ENCODE peak calls at places on chromosome 4, in four cellular contexts. L is heart right ventricle, O is astrocyte, Y is tibial artery. T is an unnamed sample.

GRCh38 chr4:176492648-176493302 is 173.0 kb downstream of the SPCS3 start:
- DNase-seq in Y (no peak), L (no peak), O (peak; percentile 30), T (no peak)

GRCh38 chr4:184477201-184477999 is 3.0 kb upstream of the IRF2 start:
- DNase-seq in O (no peak), L (no peak), Y (no peak), T (no peak)

GRCh38 chr4:165010991-165011390 is 20.8 kb upstream of the TRIM60 start:
- DNase-seq in Y (no peak), L (no peak), O (no peak), T (no peak)

GRCh38 chr4:35163189-35163588 is 1081.1 kb downstream of the ARAP2 start:
- DNase-seq in L (no peak), Y (no peak), O (no peak), T (no peak)

GRCh38 chr4:629636-629915 is 4.2 kb downstream of the PDE6B start:
- DNase-seq in Y (no peak), O (no peak), L (no peak), T (no peak)

GRCh38 chr4:113020966-113021365 is 28.5 kb upstream of the ANK2 start:
- DNase-seq in O (peak; percentile 19), Y (no peak), L (no peak), T (no peak)

GRCh38 chr4:100742045-100742444 is 224.2 kb upstream of the EMCN start:
- DNase-seq in Y (no peak), L (peak; percentile 9), O (peak; percentile 50), T (no peak)

GRCh38 chr4:121034010-121034409 is 38.3 kb downstream of the NDNF start:
- DNase-seq in L (no peak), Y (no peak), O (peak; percentile 47), T (no peak)

GRCh38 chr4:74244049-74244448 is 64.2 kb upstream of the EPGN start:
- DNase-seq in L (no peak), O (no peak), Y (no peak), T (no peak)

GRCh38 chr4:173591760-173592159 is 61.7 kb upstream of the HAND2 start:
- DNase-seq in L (no peak), Y (no peak), O (no peak), T (no peak)

GRCh38 chr4:74503580-74503979 is 58.6 kb downstream of the AREG start:
- DNase-seq in O (peak; percentile 75), Y (no peak), L (no peak), T (no peak)

GRCh38 chr4:129358571-129358970 is 262.6 kb downstream of the C4orf33 start:
- DNase-seq in L (no peak), O (peak; percentile 75), Y (no peak), T (no peak)

GRCh38 chr4:185895351-185895750 is 83.4 kb upstream of the SORBS2 start:
- DNase-seq in O (no peak), Y (no peak), L (no peak), T (no peak)

GRCh38 chr4:40916880-40917279 is 167.1 kb downstream of the NSUN7 start:
- DNase-seq in Y (peak; percentile 79), O (no peak), L (peak; percentile 43), T (no peak)

GRCh38 chr4:14835288-14835687 is 167.0 kb upstream of the CPEB2 start:
- DNase-seq in Y (no peak), O (no peak), L (no peak), T (no peak)

GRCh38 chr4:36039031-36039430 is 205.3 kb downstream of the ARAP2 start:
- DNase-seq in Y (no peak), L (no peak), O (no peak), T (no peak)

GRCh38 chr4:99945718-99946345 is 586 bp downstream of the DNAJB14 start:
- DNase-seq in O (peak; percentile 25), Y (no peak), L (peak; percentile 20), T (no peak)

GRCh38 chr4:88812420-88812819 is 114.8 kb upstream of the NAP1L5 start:
- DNase-seq in Y (no peak), O (no peak), L (no peak), T (no peak)

GRCh38 chr4:147899512-147899911 is 167.6 kb downstream of the ARHGAP10 start:
- DNase-seq in Y (no peak), O (no peak), L (no peak), T (no peak)

GRCh38 chr4:951186-951585 is 18.9 kb downstream of the TMEM175 start:
- DNase-seq in L (no peak), Y (no peak), O (no peak), T (no peak)

GRCh38 chr4:146338512-146338911 is 124.2 kb downstream of the REELD1 start:
- DNase-seq in O (no peak), L (no peak), Y (no peak), T (no peak)

GRCh38 chr4:988726-989721 is 2.2 kb downstream of the IDUA start:
- DNase-seq in Y (no peak), O (no peak), L (no peak), T (no peak)

GRCh38 chr4:153409412-153409811 is 56.7 kb upstream of the TMEM131L start:
- DNase-seq in O (peak; percentile 78), Y (no peak), L (no peak), T (no peak)

GRCh38 chr4:107115185-107115847 is 79.2 kb upstream of the DKK2 start:
- DNase-seq in Y (no peak), L (no peak), O (peak; percentile 61), T (no peak)

GRCh38 chr4:81214518-81215218 is 354 bp downstream of the PRKG2 start:
- DNase-seq in Y (no peak), O (peak; percentile 6), L (no peak), T (no peak)

GRCh38 chr4:96016615-96017299 is 176.9 kb downstream of the PDHA2 start:
- DNase-seq in Y (no peak), L (no peak), O (peak; percentile 52), T (no peak)

GRCh38 chr4:99856166-99856565 is 38.1 kb downstream of the LAMTOR3 start:
- DNase-seq in Y (no peak), L (no peak), O (peak; percentile 2), T (no peak)

GRCh38 chr4:13151178-13151577 is 333.0 kb downstream of the RAB28 start:
- DNase-seq in L (no peak), Y (no peak), O (no peak), T (no peak)

GRCh38 chr4:10143171-10143570 is 26.6 kb upstream of the WDR1 start:
- DNase-seq in Y (no peak), O (no peak), L (no peak), T (no peak)

GRCh38 chr4:175810360-175810759 is 1.7 kb downstream of the GPM6A start:
- DNase-seq in Y (no peak), O (no peak), L (no peak), T (no peak)

GRCh38 chr4:184887947-184888346 is 62.2 kb upstream of the ACSL1 start:
- DNase-seq in Y (no peak), O (no peak), L (no peak), T (no peak)

GRCh38 chr4:53598901-53599300 is 7.6 kb upstream of the LNX1 start:
- DNase-seq in Y (no peak), O (peak; percentile 66), L (no peak), T (no peak)

GRCh38 chr4:179624768-179625181 is 2182.5 kb upstream of the AGA start:
- DNase-seq in L (no peak), O (peak; percentile 87), Y (no peak), T (no peak)

DNA sequence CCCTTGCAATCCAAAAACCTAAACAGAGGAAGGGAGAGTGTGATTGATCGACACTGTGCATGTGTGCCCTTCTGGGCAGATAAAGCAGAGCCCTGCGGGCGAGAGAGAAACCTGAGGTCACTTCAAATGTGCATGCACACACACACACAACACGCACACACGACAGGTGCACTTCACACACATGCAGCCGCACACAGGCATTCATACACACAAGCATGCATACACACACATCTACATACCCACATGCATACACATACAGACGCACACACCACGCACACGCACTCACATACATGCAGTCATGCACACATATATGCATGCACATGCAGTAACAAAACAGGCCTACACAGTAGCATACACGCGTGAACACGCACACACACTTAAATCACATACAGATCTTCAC is 67.2 kb downstream of the CRMP1 start:
- DNase-seq in L (no peak), O (no peak), Y (no peak), T (no peak)
- H3K36me3 ChIP-seq in L (peaks cover 23% of the 10 kb centered on the region), O (peaks cover 41% of the 10 kb centered on the region), Y (peaks cover 55% of the 10 kb centered on the region), T (no peaks in the 10 kb centered on the region)

DNA sequence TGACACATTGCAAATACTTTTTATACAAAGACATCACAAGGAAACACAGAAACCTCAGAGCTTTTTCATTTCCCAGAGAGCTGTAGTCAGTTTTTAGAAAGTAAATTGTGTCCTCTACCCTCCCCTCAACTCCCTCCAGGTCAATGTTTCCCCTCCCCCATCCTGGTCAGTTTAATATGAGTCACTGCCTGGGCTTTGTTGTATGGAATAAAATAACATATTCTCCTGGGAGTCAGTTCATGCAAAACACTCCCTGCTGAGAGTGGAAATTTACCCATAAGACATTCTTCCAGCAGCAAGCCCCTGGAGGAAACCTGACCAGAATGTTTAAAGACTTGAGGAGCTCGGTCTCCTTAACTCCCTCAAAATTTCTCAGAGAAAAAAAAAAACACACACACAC is 270.1 kb upstream of the LDB2 start:
- DNase-seq in Y (no peak), O (peak; percentile 83), L (peak; percentile 65), T (peak; percentile 22)
- H3K36me3 ChIP-seq in Y (no peaks in the 10 kb centered on the region), O (no peaks in the 10 kb centered on the region), L (no peaks in the 10 kb centered on the region), T (no peaks in the 10 kb centered on the region)

DNA sequence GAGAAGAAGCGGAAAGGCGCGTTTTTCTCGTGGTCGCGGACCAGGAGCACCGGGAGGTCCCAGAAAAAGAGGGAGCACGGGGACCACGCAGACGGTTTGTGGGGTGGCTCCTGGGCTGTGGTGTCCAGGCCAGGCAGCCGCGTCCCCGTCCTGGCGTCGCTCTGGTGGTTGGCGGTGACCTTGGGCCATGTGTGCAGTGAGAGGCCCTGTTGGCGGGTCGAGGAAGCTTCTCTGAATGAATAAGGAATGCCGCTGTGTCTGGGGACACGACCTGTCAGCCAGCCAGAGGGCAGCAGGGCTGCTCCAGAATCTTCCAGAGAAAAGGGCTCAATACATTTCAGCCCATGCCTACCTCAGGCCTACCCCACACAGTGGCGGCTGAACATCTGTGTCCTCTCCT is 24.3 kb upstream of the HGFAC start:
- DNase-seq in Y (peak; percentile 47), L (no peak), O (no peak), T (no peak)
- H3K36me3 ChIP-seq in Y (peaks cover 63% of the 10 kb centered on the region), L (peaks cover 69% of the 10 kb centered on the region), O (no peaks in the 10 kb centered on the region), T (no peaks in the 10 kb centered on the region)

DNA sequence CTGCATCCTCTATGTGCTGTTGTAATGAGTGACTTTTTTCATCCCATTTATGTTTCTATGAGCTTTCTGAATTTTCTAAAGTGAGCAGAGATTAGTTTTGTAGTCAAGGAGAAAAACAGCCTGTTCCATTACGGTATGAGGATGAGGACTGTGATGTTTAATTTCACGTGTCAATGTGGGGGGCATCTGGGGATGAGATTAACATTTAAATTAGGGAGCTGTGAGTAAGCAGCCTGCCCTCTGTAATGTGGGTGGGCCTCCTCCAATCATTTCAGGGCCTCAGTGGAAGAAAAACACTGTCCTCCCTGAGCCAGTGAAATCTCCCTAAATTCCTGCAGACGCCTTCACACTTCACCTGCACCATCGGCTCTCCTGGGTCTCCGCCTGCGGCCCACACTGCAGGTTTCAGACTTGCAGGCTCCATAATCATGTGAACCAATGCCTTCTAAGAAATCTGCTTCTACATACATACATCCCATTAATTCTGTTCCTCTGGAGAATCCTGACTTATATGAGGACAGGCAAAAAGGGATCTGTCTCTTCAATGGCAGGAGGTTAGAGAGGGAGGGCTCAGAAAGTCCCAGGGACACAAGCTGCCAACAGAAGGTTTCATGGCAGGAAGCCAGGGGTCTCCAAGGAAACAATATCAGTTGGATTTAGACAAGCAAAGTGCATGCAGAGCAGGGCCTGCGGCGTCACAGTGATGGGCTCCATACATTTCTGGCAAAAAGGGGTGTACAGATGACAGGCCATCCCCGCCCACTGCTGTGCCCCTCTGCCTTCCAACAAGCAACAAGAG is 121.6 kb downstream of the AFAP1 start:
- DNase-seq in L (peak; percentile 63), Y (no peak), O (peak; percentile 42), T (no peak)
- H3K36me3 ChIP-seq in L (peaks cover 54% of the 10 kb centered on the region), Y (peaks cover 57% of the 10 kb centered on the region), O (peaks cover 79% of the 10 kb centered on the region), T (no peaks in the 10 kb centered on the region)

T was measured in uterus.